ENCODE peak calls at places on chromosomes 2 and 18, in nine cellular contexts. A is small intestine, E is neural progenitor cell, K is bronchial epithelial cell, C is posterior vena cava, Y is EH, W is NCI-H1092, R is NCI-H1930, Q is WERI-Rb-1. S is an unnamed sample.

GRCh38 chr2:127218843-127219715 is 1.0 kb downstream of the CYP27C1 start:
- DNase-seq in A (no peak), E (peak), K (no peak), C (peak), Y (peak), W (no peak), R (no peak), Q (peak), S (no peak)

GRCh38 chr2:42847596-42848151 is 55.3 kb upstream of the HAAO start:
- DNase-seq in A (no peak), E (no peak), K (no peak), C (no peak), Y (no peak), W (no peak), R (no peak), Q (no peak), S (no peak)

GRCh38 chr18:8536226-8536625 is 73.0 kb upstream of the RAB12 start:
- DNase-seq in A (no peak), E (no peak), K (no peak), C (no peak), Y (peak), W (no peak), R (no peak), Q (no peak), S (no peak)

GRCh38 chr2:158509928-158510797 is 53.4 kb downstream of the PKP4 start:
- DNase-seq in A (no peak), E (no peak), K (peak), C (no peak), Y (peak), W (no peak), R (no peak), Q (no peak), S (peak)

GRCh38 chr2:175855236-175855635 is 146.8 kb downstream of the LNPK start:
- DNase-seq in A (no peak), E (no peak), K (no peak), C (no peak), Y (no peak), W (no peak), R (peak), Q (no peak), S (no peak)

GRCh38 chr2:219836647-219837177 is 209.3 kb downstream of the SLC4A3 start:
- DNase-seq in A (no peak), E (no peak), K (peak), C (no peak), Y (peak), W (no peak), R (no peak), Q (peak), S (peak)

GRCh38 chr2:75587954-75588587 is 27.3 kb upstream of the EVA1A start:
- DNase-seq in A (no peak), E (no peak), K (peak), C (no peak), Y (peak), W (no peak), R (no peak), Q (no peak), S (peak)

GRCh38 chr18:35326695-35327387 is 17.4 kb downstream of the ZNF24 start:
- DNase-seq in A (no peak), E (no peak), K (no peak), C (no peak), Y (no peak), W (no peak), R (no peak), Q (no peak), S (no peak)

GRCh38 chr2:66390811-66391210 is 44.1 kb upstream of the MEIS1 start:
- DNase-seq in A (no peak), E (no peak), K (peak), C (no peak), Y (no peak), W (no peak), R (no peak), Q (no peak), S (no peak)

S was measured in fibroblast of mammary gland.